ENCODE peak calls at places on chromosome 2, in seven cellular contexts. Y is LoVo; S is astrocyte of the cerebellum; V is ELR; X is activated T-cell treated with anti-CD3 and anti-CD28 coated beads, Interleukin-2, amount 50 U/mL, for 48 hours; K is neural progenitor cell; N is hippocampal formation. J is an unnamed sample.

GRCh38 chr2:178328037-178328436 is 122.9 kb downstream of the PRKRA start:
- DNase-seq in Y (no peak), S (peak), V (no peak), X (no peak), K (no peak), N (no peak), J (no peak)

GRCh38 chr2:113282747-113283533 is 4.2 kb upstream of the PAX8 start:
- DNase-seq in Y (peak), S (no peak), V (peak), X (no peak), K (peak), N (peak), J (peak)

GRCh38 chr2:103268841-103269498 is 507.1 kb downstream of the TMEM182 start:
- DNase-seq in Y (no peak), S (no peak), V (no peak), X (no peak), K (no peak), N (no peak), J (no peak)

GRCh38 chr2:114192362-114192761 is 250.1 kb upstream of the DPP10 start:
- DNase-seq in Y (no peak), S (no peak), V (peak), X (no peak), K (no peak), N (no peak), J (no peak)

GRCh38 chr2:131044078-131044756 is 49.0 kb downstream of the FAM168B start:
- DNase-seq in Y (no peak), S (no peak), V (no peak), X (no peak), K (no peak), N (no peak), J (peak)

GRCh38 chr2:112601754-112602153 is 17.3 kb downstream of the CHCHD5 start:
- DNase-seq in Y (no peak), S (no peak), V (no peak), X (peak), K (no peak), N (no peak), J (no peak)

GRCh38 chr2:27929916-27930486 is 39.5 kb downstream of the BABAM2 start:
- DNase-seq in Y (peak), S (no peak), V (no peak), X (no peak), K (no peak), N (no peak), J (no peak)

GRCh38 chr2:3456125-3456524 is 63.2 kb downstream of the ADI1 start:
- DNase-seq in Y (no peak), S (no peak), V (no peak), X (no peak), K (no peak), N (no peak), J (no peak)

GRCh38 chr2:172288603-172289002 is 138.8 kb upstream of the ITGA6 start:
- DNase-seq in Y (peak), S (no peak), V (peak), X (peak), K (no peak), N (no peak), J (peak)

GRCh38 chr2:149068996-149069888 is 30.7 kb downstream of the LYPD6B start:
- DNase-seq in Y (no peak), S (peak), V (peak), X (peak), K (no peak), N (no peak), J (no peak)

GRCh38 chr2:205660521-205661124 is 21.7 kb upstream of the NRP2 start:
- DNase-seq in Y (no peak), S (peak), V (peak), X (peak), K (no peak), N (no peak), J (no peak)

GRCh38 chr2:83686863-83687262 is 772.2 kb downstream of the SUCLG1 start:
- DNase-seq in Y (no peak), S (no peak), V (no peak), X (no peak), K (no peak), N (peak), J (no peak)

GRCh38 chr2:239155806-239156480 is 244.9 kb downstream of the HDAC4 start:
- DNase-seq in Y (no peak), S (no peak), V (no peak), X (no peak), K (no peak), N (no peak), J (no peak)

GRCh38 chr2:219272995-219273394 is 6.2 kb upstream of the DNAJB2 start:
- DNase-seq in Y (peak), S (no peak), V (no peak), X (no peak), K (no peak), N (no peak), J (no peak)